ENCODE peak calls at places on chromosome 5, in seven cellular contexts. E is epithelial cell of esophagus; G is SK-N-SH; L is CD8-positive, alpha-beta T cell; J is EL; A is activated T-helper 1 cell treated with anti-CD3 and anti-CD28 coated beads, Interleukin-2, amount 50 U/mL, for 16 hours; P is NCI-H524. O is an unnamed sample.
A peak's percentile ranks its signal among the peaks of the same experiment; 100 is the strongest.

GRCh38 chr5:51968756-51969155 is 585.5 kb downstream of the ISL1 start:
- DNase-seq in E (no peak), G (no peak), L (no peak), J (no peak), A (no peak), P (no peak), O (no peak)

GRCh38 chr5:157603333-157604190 is 28.0 kb upstream of the ADAM19 start:
- DNase-seq in E (peak; percentile 88), G (no peak), L (peak; percentile 54), J (peak; percentile 94), A (peak; percentile 34), P (no peak), O (no peak)

GRCh38 chr5:138905541-138905940 is 30.4 kb upstream of the LRRTM2 start:
- DNase-seq in E (peak; percentile 78), G (no peak), L (no peak), J (peak; percentile 87), A (no peak), P (no peak), O (no peak)

GRCh38 chr5:119011186-119011585 is 22.8 kb upstream of the DTWD2 start:
- DNase-seq in E (no peak), G (no peak), L (no peak), J (no peak), A (no peak), P (no peak), O (no peak)

GRCh38 chr5:73808916-73809315 is 182.9 kb downstream of the ARHGEF28 start:
- DNase-seq in E (no peak), G (no peak), L (no peak), J (no peak), A (no peak), P (no peak), O (no peak)

GRCh38 chr5:170522211-170523128 is 18.6 kb downstream of the KCNIP1 start:
- DNase-seq in E (peak; percentile 51), G (no peak), L (no peak), J (peak; percentile 82), A (no peak), P (peak; percentile 78), O (no peak)

GRCh38 chr5:82011761-82012160 is 39.9 kb downstream of the ATG10 start:
- DNase-seq in E (peak; percentile 13), G (no peak), L (no peak), J (peak; percentile 6), A (no peak), P (no peak), O (no peak)

GRCh38 chr5:76099286-76099702 is 16.1 kb downstream of the SV2C start:
- DNase-seq in E (no peak), G (no peak), L (no peak), J (no peak), A (no peak), P (no peak), O (no peak)

GRCh38 chr5:179451099-179451812 is 99.1 kb upstream of the RUFY1 start:
- DNase-seq in E (no peak), G (no peak), L (no peak), J (no peak), A (no peak), P (peak; percentile 45), O (no peak)

GRCh38 chr5:127446626-127447025 is 70.8 kb upstream of the PRRC1 start:
- DNase-seq in E (no peak), G (no peak), L (no peak), J (no peak), A (no peak), P (no peak), O (no peak)

GRCh38 chr5:159316519-159317383 is 13.5 kb downstream of the IL12B start:
- DNase-seq in E (peak; percentile 74), G (peak; percentile 66), L (peak; percentile 44), J (peak; percentile 48), A (no peak), P (peak; percentile 35), O (peak; percentile 37)

GRCh38 chr5:42691413-42691861 is 65.2 kb upstream of the CCDC152 start:
- DNase-seq in E (no peak), G (no peak), L (no peak), J (no peak), A (no peak), P (no peak), O (no peak)

GRCh38 chr5:5409151-5409810 is 13.2 kb upstream of the ICE1 start:
- DNase-seq in E (peak; percentile 27), G (no peak), L (no peak), J (no peak), A (no peak), P (no peak), O (no peak)

GRCh38 chr5:1526681-1527131 is 2.9 kb upstream of the LPCAT1 start:
- DNase-seq in E (no peak), G (no peak), L (peak; percentile 8), J (no peak), A (peak; percentile 3), P (no peak), O (no peak)

GRCh38 chr5:140134277-140134935 is 8.7 kb downstream of the IGIP start:
- DNase-seq in E (no peak), G (no peak), L (no peak), J (no peak), A (no peak), P (no peak), O (no peak)

GRCh38 chr5:71533614-71534013 is 53.5 kb upstream of the MCCC2 start:
- DNase-seq in E (peak; percentile 41), G (no peak), L (no peak), J (peak; percentile 40), A (no peak), P (no peak), O (no peak)

GRCh38 chr5:122099060-122099790 is 21.2 kb upstream of the LOX start:
- DNase-seq in E (peak; percentile 84), G (no peak), L (no peak), J (peak; percentile 90), A (no peak), P (no peak), O (no peak)

GRCh38 chr5:42400474-42400873 is 22.8 kb upstream of the GHR start:
- DNase-seq in E (no peak), G (no peak), L (no peak), J (no peak), A (no peak), P (no peak), O (no peak)

GRCh38 chr5:137098663-137099062 is 400.5 kb downstream of the SPOCK1 start:
- DNase-seq in E (no peak), G (no peak), L (no peak), J (no peak), A (no peak), P (no peak), O (no peak)

GRCh38 chr5:350355-350754 is 28.8 kb downstream of the AHRR start:
- DNase-seq in E (no peak), G (peak; percentile 42), L (no peak), J (no peak), A (no peak), P (no peak), O (no peak)

GRCh38 chr5:1436681-1437080 is 8.6 kb downstream of the SLC6A3 start:
- DNase-seq in E (no peak), G (no peak), L (no peak), J (no peak), A (no peak), P (no peak), O (no peak)

GRCh38 chr5:79119486-79119885 is 7.9 kb downstream of the BHMT start:
- DNase-seq in E (no peak), G (no peak), L (no peak), J (no peak), A (no peak), P (no peak), O (no peak)

GRCh38 chr5:15501057-15501791 is 1.2 kb downstream of the FBXL7 start:
- DNase-seq in E (peak; percentile 39), G (peak; percentile 69), L (no peak), J (peak; percentile 86), A (no peak), P (peak; percentile 78), O (no peak)

GRCh38 chr5:14410942-14411258 is 170.7 kb upstream of the OTULINL start:
- DNase-seq in E (no peak), G (peak; percentile 82), L (no peak), J (no peak), A (no peak), P (no peak), O (no peak)

GRCh38 chr5:151497391-151498002 is 50.1 kb downstream of the SLC36A1 start:
- DNase-seq in E (no peak), G (no peak), L (no peak), J (no peak), A (no peak), P (no peak), O (no peak)

GRCh38 chr5:34598177-34598794 is 57.8 kb upstream of the RAI14 start:
- DNase-seq in E (peak; percentile 92), G (no peak), L (no peak), J (peak; percentile 95), A (no peak), P (no peak), O (no peak)